ENCODE peak calls at places on chromosome 18, in four cellular contexts. One of them, this sample, is unnamed. For H3K4me1, the result is how much of the 10 kb centered on the place peaks cover.

GRCh38 chr18:63290456-63291200 is 28.9 kb downstream of the BCL2 start:
- DNase-seq in transverse colon: no peak
- DNase-seq in psoas muscle: no peak
- DNase-seq in Peyer's patch: no peak
- DNase-seq in this sample: no peak

GRCh38 chr18:50427896-50428295 is 53.0 kb downstream of the SKA1 start:
- DNase-seq in transverse colon: no peak
- DNase-seq in psoas muscle: no peak
- DNase-seq in Peyer's patch: no peak
- DNase-seq in this sample: no peak

GRCh38 chr18:31685097-31686082 is 1.0 kb upstream of the B4GALT6 start:
- DNase-seq in Peyer's patch: peak
- DNase-seq in transverse colon: peak
- DNase-seq in psoas muscle: peak
- DNase-seq in this sample: peak

GRCh38 chr18:80103231-80103630 is 5.8 kb upstream of the ADNP2 start:
- DNase-seq in Peyer's patch: no peak
- DNase-seq in psoas muscle: no peak
- DNase-seq in transverse colon: no peak
- DNase-seq in this sample: peak

GRCh38 chr18:12657849-12658829 is at the start of gene SPIRE1:
- DNase-seq in transverse colon: peak
- DNase-seq in psoas muscle: peak
- DNase-seq in Peyer's patch: peak
- DNase-seq in this sample: peak

GRCh38 chr18:44943201-44943881 is 262.7 kb downstream of the SETBP1 start:
- DNase-seq in psoas muscle: no peak
- DNase-seq in transverse colon: no peak
- DNase-seq in Peyer's patch: no peak
- DNase-seq in this sample: no peak

GRCh38 chr18:80175451-80176235 is 66.6 kb downstream of the ADNP2 start:
- DNase-seq in transverse colon: peak
- DNase-seq in psoas muscle: no peak
- DNase-seq in Peyer's patch: peak
- DNase-seq in this sample: no peak

GRCh38 chr18:48932822-48933510 is 17.8 kb downstream of the SMAD7 start:
- DNase-seq in transverse colon: no peak
- DNase-seq in Peyer's patch: no peak
- DNase-seq in psoas muscle: peak
- DNase-seq in this sample: no peak

GRCh38 chr18:32576296-32576916 is 105.7 kb upstream of the GAREM1 start:
- DNase-seq in Peyer's patch: no peak
- DNase-seq in transverse colon: no peak
- DNase-seq in psoas muscle: no peak
- DNase-seq in this sample: peak

GRCh38 chr18:22363867-22364463 is 53.8 kb downstream of the CTAGE1 start:
- DNase-seq in psoas muscle: no peak
- DNase-seq in Peyer's patch: no peak
- DNase-seq in transverse colon: no peak
- DNase-seq in this sample: peak

GRCh38 chr18:79509536-79509930 is 113.8 kb downstream of the NFATC1 start:
- DNase-seq in Peyer's patch: no peak
- DNase-seq in psoas muscle: no peak
- DNase-seq in transverse colon: peak
- DNase-seq in this sample: no peak

GRCh38 chr18:35458271-35458670 is 39.5 kb downstream of the INO80C start:
- DNase-seq in psoas muscle: no peak
- DNase-seq in Peyer's patch: no peak
- DNase-seq in transverse colon: no peak
- DNase-seq in this sample: peak

GRCh38 chr18:65439184-65439583 is 311.6 kb upstream of the CDH7 start:
- DNase-seq in transverse colon: no peak
- DNase-seq in Peyer's patch: no peak
- DNase-seq in psoas muscle: no peak
- DNase-seq in this sample: no peak
- TF ChIP-seq CTCF in transverse colon: no peak
- TF ChIP-seq CTCF in Peyer's patch: no peak
- TF ChIP-seq CTCF in psoas muscle: no peak
- TF ChIP-seq CTCF in this sample: no peak

GRCh38 chr18:7754725-7755181 is 187.6 kb downstream of the PTPRM start:
- DNase-seq in transverse colon: no peak
- DNase-seq in Peyer's patch: no peak
- DNase-seq in psoas muscle: no peak
- DNase-seq in this sample: no peak

GRCh38 chr18:7757175-7757574 is 190.1 kb downstream of the PTPRM start:
- DNase-seq in Peyer's patch: no peak
- DNase-seq in transverse colon: no peak
- DNase-seq in psoas muscle: no peak
- DNase-seq in this sample: no peak

GRCh38 chr18:7755753-7756475 is 188.8 kb downstream of the PTPRM start:
- DNase-seq in psoas muscle: no peak
- DNase-seq in transverse colon: no peak
- DNase-seq in Peyer's patch: no peak
- DNase-seq in this sample: no peak

GRCh38 chr18:7760967-7761946 is 194.1 kb downstream of the PTPRM start:
- DNase-seq in psoas muscle: no peak
- DNase-seq in Peyer's patch: no peak
- DNase-seq in transverse colon: no peak
- DNase-seq in this sample: peak

GRCh38 chr18:7758764-7759163 is 191.6 kb downstream of the PTPRM start:
- DNase-seq in transverse colon: no peak
- DNase-seq in Peyer's patch: no peak
- DNase-seq in psoas muscle: no peak
- DNase-seq in this sample: no peak
- H3K4me1 ChIP-seq in transverse colon: under half
- H3K4me1 ChIP-seq in Peyer's patch: under half
- H3K4me1 ChIP-seq in psoas muscle: half or more
- H3K4me1 ChIP-seq in this sample: under half

GRCh38 chr18:52750995-52751394 is 411.0 kb downstream of the DCC start:
- DNase-seq in transverse colon: no peak
- DNase-seq in Peyer's patch: no peak
- DNase-seq in psoas muscle: no peak
- DNase-seq in this sample: no peak

GRCh38 chr18:52748343-52748742 is 408.3 kb downstream of the DCC start:
- DNase-seq in Peyer's patch: no peak
- DNase-seq in transverse colon: no peak
- DNase-seq in psoas muscle: no peak
- DNase-seq in this sample: no peak

DNA sequence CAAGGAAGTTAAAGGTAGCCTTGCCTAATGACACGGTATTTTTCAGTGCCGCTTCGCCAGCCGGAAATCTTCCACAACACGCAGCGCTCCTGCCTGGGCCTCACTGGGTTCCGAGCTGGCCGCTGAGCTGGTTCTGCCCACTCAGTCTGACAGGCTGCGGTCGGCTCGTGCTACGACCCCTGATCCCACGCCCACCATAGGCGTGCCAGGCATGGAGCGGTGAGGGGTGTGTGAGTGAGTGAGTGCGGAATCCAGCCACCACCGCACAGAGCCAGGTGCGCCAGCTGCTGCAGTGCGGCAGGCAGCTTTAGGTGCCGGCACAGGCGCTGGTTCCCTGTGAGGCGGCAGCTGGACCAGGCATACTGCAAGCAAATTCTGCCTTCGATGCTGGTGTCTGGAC is 407.9 kb downstream of the DCC start:
- DNase-seq in psoas muscle: no peak
- DNase-seq in Peyer's patch: no peak
- DNase-seq in transverse colon: no peak
- DNase-seq in this sample: no peak
- TF ChIP-seq CTCF in psoas muscle: no peak
- TF ChIP-seq CTCF in Peyer's patch: no peak
- TF ChIP-seq CTCF in transverse colon: no peak
- TF ChIP-seq CTCF in this sample: no peak

DNA sequence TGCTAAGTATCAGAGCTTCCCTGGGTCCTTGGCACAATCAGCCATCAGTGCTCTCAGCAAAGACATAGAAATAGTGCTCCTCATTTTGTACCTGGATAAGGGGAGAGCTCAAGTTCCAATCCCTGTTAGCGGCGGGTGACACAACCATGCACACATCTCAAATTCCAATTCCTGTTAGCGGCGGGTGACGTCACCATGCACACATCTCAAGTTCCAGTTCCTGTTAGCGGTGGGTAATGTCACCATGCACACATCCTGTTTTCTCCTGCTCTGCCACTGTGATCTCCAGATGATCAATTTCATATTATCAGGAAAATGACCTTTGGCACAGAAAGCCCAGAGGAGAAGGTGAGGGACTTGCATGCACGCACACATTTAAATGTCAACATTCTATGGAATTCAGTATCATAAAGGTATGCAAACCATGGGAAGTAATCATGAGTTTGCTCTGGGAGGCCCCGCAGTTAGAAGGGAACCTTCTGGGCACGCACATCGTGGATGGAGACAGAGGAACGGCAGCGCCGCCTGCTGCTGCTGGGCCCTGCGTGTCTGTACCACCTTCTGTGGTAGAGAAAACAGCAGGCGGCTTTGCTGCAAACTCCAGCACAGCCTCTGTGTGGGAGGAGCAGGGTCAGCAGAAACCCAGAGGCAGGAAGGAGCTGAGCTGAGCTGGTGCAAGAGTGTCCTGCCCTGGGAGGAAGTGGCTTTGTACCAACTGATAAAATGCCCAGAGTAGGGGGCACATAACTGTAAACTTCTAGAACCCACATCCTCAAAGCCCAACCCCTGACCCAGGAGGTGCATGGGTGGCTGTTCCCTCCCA is 77.8 kb downstream of the MBP start:
- DNase-seq in transverse colon: peak
- DNase-seq in Peyer's patch: peak
- DNase-seq in psoas muscle: peak
- DNase-seq in this sample: peak
- H3K4me1 ChIP-seq in transverse colon: under half
- H3K4me1 ChIP-seq in Peyer's patch: half or more
- H3K4me1 ChIP-seq in psoas muscle: half or more
- H3K4me1 ChIP-seq in this sample: under half

GRCh38 chr18:24959100-24959499 is 392.9 kb downstream of the ZNF521 start:
- DNase-seq in psoas muscle: no peak
- DNase-seq in transverse colon: no peak
- DNase-seq in Peyer's patch: no peak
- DNase-seq in this sample: no peak

GRCh38 chr18:24968233-24968775 is 383.7 kb downstream of the ZNF521 start:
- DNase-seq in psoas muscle: no peak
- DNase-seq in transverse colon: no peak
- DNase-seq in Peyer's patch: no peak
- DNase-seq in this sample: peak

GRCh38 chr18:24964213-24964612 is 387.8 kb downstream of the ZNF521 start:
- DNase-seq in Peyer's patch: peak
- DNase-seq in psoas muscle: peak
- DNase-seq in transverse colon: peak
- DNase-seq in this sample: peak
- TF ChIP-seq CTCF in Peyer's patch: no peak
- TF ChIP-seq CTCF in psoas muscle: peak
- TF ChIP-seq CTCF in transverse colon: no peak
- TF ChIP-seq CTCF in this sample: no peak

DNA sequence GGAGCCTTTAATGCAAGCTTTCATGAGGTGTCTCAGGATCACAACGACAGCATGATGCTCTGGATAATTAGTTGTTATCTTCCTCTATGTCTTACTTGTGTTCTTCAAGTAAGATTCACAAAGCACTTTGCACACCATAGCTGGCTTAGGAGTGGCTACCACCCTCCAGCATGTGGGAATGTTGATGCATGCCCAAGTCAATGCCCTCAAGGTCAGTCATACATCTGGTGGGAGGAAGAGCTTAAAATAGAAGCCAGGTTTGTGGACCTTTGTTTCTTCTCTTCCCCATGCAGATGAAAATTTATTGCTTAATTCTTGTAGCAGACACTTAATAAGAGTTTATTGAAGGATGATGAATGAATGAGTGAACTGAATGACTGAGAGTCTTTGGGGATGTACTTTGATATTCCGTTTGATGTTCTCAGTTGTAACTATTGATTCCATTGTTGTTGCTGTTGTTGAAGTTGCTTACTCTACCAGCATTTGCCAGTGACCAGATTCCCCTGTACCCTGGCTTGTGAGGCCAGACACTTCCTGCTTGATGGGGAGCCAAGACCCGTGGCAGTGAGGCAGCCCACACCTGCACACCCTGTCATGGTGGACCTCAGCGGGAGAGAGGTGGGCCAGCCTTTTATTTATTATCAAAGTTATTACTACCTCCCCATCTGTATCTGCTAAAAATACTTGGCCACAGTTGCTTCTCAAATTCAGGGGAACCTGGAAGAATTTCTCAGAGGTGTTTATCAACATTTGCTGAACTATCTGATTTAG is 137.8 kb downstream of the LAMA3 start:
- DNase-seq in psoas muscle: no peak
- DNase-seq in Peyer's patch: no peak
- DNase-seq in transverse colon: no peak
- DNase-seq in this sample: no peak
- H3K4me1 ChIP-seq in psoas muscle: under half
- H3K4me1 ChIP-seq in Peyer's patch: under half
- H3K4me1 ChIP-seq in transverse colon: under half
- H3K4me1 ChIP-seq in this sample: under half

GRCh38 chr18:47247036-47247832 is 4.2 kb downstream of the SKOR2 start:
- DNase-seq in Peyer's patch: no peak
- DNase-seq in transverse colon: no peak
- DNase-seq in psoas muscle: no peak
- DNase-seq in this sample: no peak
- TF ChIP-seq CTCF in Peyer's patch: no peak
- TF ChIP-seq CTCF in transverse colon: no peak
- TF ChIP-seq CTCF in psoas muscle: peak
- TF ChIP-seq CTCF in this sample: no peak

This sample was measured in fibroblast of lung.